ENCODE peak calls at places on chromosomes 5 and 9, in nine cellular contexts. K is ovary, H is Peyer's patch, D is uterus, L is left ventricle myocardium inferior, A is HepG2, U is A549, Y is kidney, G is tibial artery. R is an unnamed sample. For H3K4me1, the result is how much of the 10 kb centered on the place peaks cover.

GRCh38 chr5:157342822-157343402 is 77.0 kb downstream of the CYFIP2 start:
- DNase-seq in U (peak), K (no peak), D (no peak), Y (no peak), G (no peak), L (no peak), H (no peak), A (peak), R (peak)

GRCh38 chr5:60521379-60522298 is 178.3 kb downstream of the DEPDC1B start:
- DNase-seq in G (no peak), U (no peak), Y (no peak), K (no peak), L (no peak), D (no peak), A (no peak), H (no peak), R (no peak)

GRCh38 chr5:107365355-107366109 is 305.2 kb downstream of the EFNA5 start:
- DNase-seq in H (no peak), L (no peak), K (no peak), Y (no peak), A (no peak), U (no peak), D (no peak), G (no peak), R (no peak)

GRCh38 chr9:97895695-97896332 is 26.5 kb downstream of the TRMO start:
- DNase-seq in K (no peak), A (peak), U (peak), G (no peak), L (no peak), D (no peak), Y (no peak), H (no peak), R (peak)

GRCh38 chr9:134945509-134946275 is 28.0 kb upstream of the FCN1 start:
- DNase-seq in U (no peak), D (no peak), L (no peak), K (no peak), Y (no peak), H (peak), G (no peak), A (no peak), R (no peak)

GRCh38 chr5:170338933-170339779 is 41.6 kb upstream of the LCP2 start:
- DNase-seq in Y (no peak), U (no peak), L (no peak), A (no peak), G (no peak), K (no peak), H (no peak), D (no peak), R (peak)

GRCh38 chr9:99137225-99137624 is 32.3 kb downstream of the TGFBR1 start:
- DNase-seq in Y (no peak), H (no peak), L (no peak), G (no peak), D (no peak), A (no peak), U (no peak), K (no peak), R (no peak)

GRCh38 chr5:172492991-172493390 is 38.7 kb upstream of the SH3PXD2B start:
- DNase-seq in U (no peak), L (no peak), G (peak), H (no peak), Y (no peak), D (no peak), A (no peak), K (no peak), R (no peak)

GRCh38 chr5:165630211-165630866 is 2124.9 kb downstream of the MAT2B start:
- DNase-seq in H (no peak), A (peak), G (no peak), U (peak), D (no peak), K (peak), Y (peak), L (no peak), R (no peak)

GRCh38 chr5:15214010-15214409 is 286.0 kb upstream of the FBXL7 start:
- DNase-seq in L (no peak), D (no peak), Y (no peak), U (no peak), K (no peak), G (no peak), H (no peak), A (no peak), R (no peak)

GRCh38 chr9:3497406-3497805 is 28.4 kb downstream of the RFX3 start:
- DNase-seq in U (no peak), D (no peak), L (no peak), Y (no peak), A (no peak), H (no peak), K (no peak), G (no peak), R (no peak)

GRCh38 chr9:69020746-69021145 is 6.8 kb upstream of the PRKACG start:
- DNase-seq in A (no peak), Y (no peak), H (no peak), U (no peak), L (no peak), G (no peak), K (no peak), D (no peak), R (no peak)

GRCh38 chr9:134496413-134497282 is 145.0 kb upstream of the COL5A1 start:
- DNase-seq in Y (peak), A (no peak), H (no peak), K (no peak), D (no peak), U (no peak), G (peak), L (no peak), R (no peak)

GRCh38 chr9:120715331-120715924 is 1.2 kb upstream of the MEGF9 start:
- DNase-seq in U (peak), H (peak), G (peak), D (peak), K (peak), L (peak), A (no peak), Y (peak), R (no peak)

GRCh38 chr5:14155075-14155474 is 11.9 kb downstream of the TRIO start:
- DNase-seq in D (no peak), G (no peak), L (no peak), K (no peak), Y (no peak), A (no peak), U (no peak), H (no peak), R (no peak)

GRCh38 chr5:57842376-57843015 is 359.9 kb upstream of the ACTBL2 start:
- DNase-seq in Y (no peak), U (no peak), L (no peak), H (no peak), D (no peak), G (no peak), K (no peak), A (no peak), R (no peak)

GRCh38 chr5:67530609-67531255 is 334.1 kb upstream of the CD180 start:
- DNase-seq in G (no peak), Y (no peak), K (no peak), L (no peak), H (no peak), U (no peak), D (no peak), A (no peak), R (no peak)

GRCh38 chr5:7213525-7213924 is 182.4 kb upstream of the ADCY2 start:
- DNase-seq in U (no peak), K (no peak), G (no peak), H (no peak), D (no peak), A (no peak), Y (no peak), L (no peak), R (no peak)

GRCh38 chr5:7207979-7208378 is 188.0 kb upstream of the ADCY2 start:
- DNase-seq in L (no peak), G (no peak), D (no peak), A (no peak), K (no peak), Y (no peak), U (no peak), H (no peak), R (no peak)

GRCh38 chr5:7210549-7210948 is 185.4 kb upstream of the ADCY2 start:
- DNase-seq in G (no peak), K (no peak), Y (no peak), H (no peak), A (no peak), L (no peak), D (no peak), U (no peak), R (no peak)

GRCh38 chr5:7208911-7209310 is 187.0 kb upstream of the ADCY2 start:
- DNase-seq in G (peak), K (no peak), U (no peak), H (no peak), Y (no peak), D (no peak), A (no peak), L (no peak), R (no peak)

DNA sequence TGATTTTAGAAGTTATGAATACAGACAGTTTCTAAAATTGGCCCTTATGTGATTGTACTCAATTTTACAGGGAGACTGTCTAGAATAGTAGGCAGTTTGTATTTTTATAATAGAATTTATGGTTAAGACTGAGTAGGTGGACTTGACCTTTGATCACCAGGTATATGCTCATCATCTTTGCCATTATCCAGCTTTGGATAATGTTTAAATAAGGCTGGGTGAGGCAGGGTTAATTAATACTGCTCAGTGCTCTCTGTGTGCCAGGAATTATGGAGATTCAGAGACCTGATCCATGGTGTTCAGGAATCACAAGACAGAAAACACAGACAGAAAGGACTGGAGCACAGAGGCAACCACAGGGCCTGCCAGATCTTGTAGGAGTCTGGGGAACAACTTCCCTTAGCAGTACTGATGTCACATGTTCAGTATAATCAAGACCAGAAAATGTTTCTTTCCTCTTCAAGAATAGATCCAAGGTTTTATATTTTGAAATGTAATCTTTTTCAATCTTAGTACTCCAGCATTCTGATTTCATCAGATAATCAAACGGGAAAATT is 186.3 kb upstream of the ADCY2 start:
- DNase-seq in G (peak), K (no peak), Y (no peak), A (no peak), U (no peak), D (no peak), L (no peak), H (no peak), R (no peak)
- TF ChIP-seq CTCF in G (no peak), K (no peak), Y (no peak), A (no peak), U (no peak), D (no peak), L (no peak), H (no peak), R (no peak)

GRCh38 chr9:127767405-127767804 is 11.1 kb downstream of the SH2D3C start:
- DNase-seq in K (no peak), Y (no peak), A (no peak), D (no peak), L (no peak), G (no peak), U (no peak), H (no peak), R (no peak)

GRCh38 chr9:127763918-127764384 is 14.5 kb downstream of the SH2D3C start:
- DNase-seq in D (no peak), A (peak), U (no peak), H (peak), L (peak), K (peak), Y (no peak), G (no peak), R (no peak)

GRCh38 chr9:127767909-127768331 is 10.5 kb downstream of the SH2D3C start:
- DNase-seq in U (no peak), Y (no peak), D (no peak), L (no peak), K (no peak), A (no peak), H (no peak), G (no peak), R (no peak)

GRCh38 chr9:127762111-127762676 is 16.3 kb downstream of the SH2D3C start:
- DNase-seq in L (peak), A (no peak), G (no peak), U (no peak), Y (no peak), H (no peak), D (no peak), K (no peak), R (no peak)

DNA sequence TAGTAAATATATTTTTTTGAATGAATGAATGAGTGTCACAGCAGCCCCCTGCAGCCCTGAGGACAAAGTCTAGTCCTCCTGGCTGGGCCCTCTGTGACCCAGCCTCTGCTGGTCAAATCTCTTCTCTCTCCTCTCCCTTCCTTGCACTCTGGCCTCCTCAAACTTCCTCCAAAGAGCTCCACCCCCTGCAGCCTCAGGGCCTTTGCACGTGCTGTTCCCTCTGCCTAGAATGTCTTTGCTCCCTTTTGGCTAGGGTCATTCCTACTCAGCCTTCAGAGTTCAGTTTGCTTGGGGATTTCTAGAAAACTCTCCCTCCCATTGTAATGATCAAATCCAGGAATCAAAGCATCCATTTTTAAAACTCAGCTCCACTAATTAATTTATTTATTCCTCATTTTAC is 13.0 kb downstream of the SH2D3C start:
- DNase-seq in D (no peak), Y (no peak), H (no peak), A (no peak), G (no peak), L (no peak), K (no peak), U (no peak), R (no peak)
- H3K4me1 ChIP-seq in D (under half), Y (under half), H (under half), A (under half), G (under half), L (half or more), K (under half), U (under half), R (under half)

GRCh38 chr9:131193051-131193450 is 67.7 kb downstream of the NUP214 start:
- DNase-seq in L (no peak), K (no peak), D (no peak), G (no peak), U (no peak), Y (no peak), A (no peak), H (no peak), R (no peak)

GRCh38 chr9:131188986-131189385 is 63.6 kb downstream of the NUP214 start:
- DNase-seq in A (no peak), L (no peak), U (no peak), D (no peak), Y (no peak), G (no peak), H (no peak), K (no peak), R (no peak)

GRCh38 chr9:131191857-131192256 is 66.5 kb downstream of the NUP214 start:
- DNase-seq in L (no peak), G (no peak), D (no peak), H (no peak), Y (no peak), A (no peak), U (no peak), K (no peak), R (no peak)

GRCh38 chr9:131187957-131188356 is 62.6 kb downstream of the NUP214 start:
- DNase-seq in H (no peak), A (no peak), D (no peak), L (no peak), K (no peak), G (no peak), U (no peak), Y (no peak), R (no peak)

GRCh38 chr9:131190191-131190590 is 64.8 kb downstream of the NUP214 start:
- DNase-seq in A (no peak), G (no peak), Y (no peak), K (no peak), H (no peak), U (no peak), D (no peak), L (no peak), R (no peak)
- TF ChIP-seq CTCF in A (no peak), G (no peak), Y (no peak), K (no peak), H (no peak), U (no peak), D (no peak), L (no peak), R (no peak)

GRCh38 chr5:36152324-36153298 is 700 bp downstream of the SKP2 start:
- DNase-seq in U (peak), G (no peak), A (no peak), H (no peak), D (no peak), K (no peak), L (no peak), Y (peak), R (no peak)
- H3K4me1 ChIP-seq in U (under half), G (under half), A (half or more), H (under half), D (under half), K (under half), L (half or more), Y (under half), R (under half)

GRCh38 chr9:30036558-30036957 is 2347.9 kb upstream of the ACO1 start:
- DNase-seq in G (no peak), D (no peak), H (no peak), U (no peak), Y (no peak), A (no peak), L (no peak), K (no peak), R (no peak)

GRCh38 chr9:30039712-30040111 is 2344.7 kb upstream of the ACO1 start:
- DNase-seq in K (no peak), H (no peak), A (no peak), G (no peak), Y (no peak), D (no peak), U (no peak), L (no peak), R (no peak)
- TF ChIP-seq CTCF in K (no peak), H (no peak), A (no peak), G (no peak), Y (no peak), D (no peak), U (no peak), L (no peak), R (peak)

R was measured in HCT116.